ENCODE peak calls at places on chromosomes 7 and 10, in seven cellular contexts. One of them, this sample, is unnamed.

GRCh38 chr7:152054377-152055230 is 29.1 kb downstream of the GALNT11 start:
- DNase-seq in fibroblast of mammary gland: peak
- DNase-seq in left ventricle myocardium inferior: peak
- DNase-seq in fibroblast of lung: peak
- DNase-seq in left lung: no peak
- DNase-seq in AG09319: peak
- DNase-seq in neural progenitor cell: no peak
- DNase-seq in this sample: peak

GRCh38 chr10:95389982-95390381 is 99.2 kb upstream of the PDLIM1 start:
- DNase-seq in fibroblast of mammary gland: no peak
- DNase-seq in left ventricle myocardium inferior: no peak
- DNase-seq in fibroblast of lung: no peak
- DNase-seq in left lung: no peak
- DNase-seq in AG09319: no peak
- DNase-seq in neural progenitor cell: no peak
- DNase-seq in this sample: no peak

GRCh38 chr7:17963281-17963680 is 23.0 kb upstream of the SNX13 start:
- DNase-seq in fibroblast of mammary gland: peak
- DNase-seq in left ventricle myocardium inferior: no peak
- DNase-seq in fibroblast of lung: peak
- DNase-seq in left lung: no peak
- DNase-seq in AG09319: peak
- DNase-seq in neural progenitor cell: no peak
- DNase-seq in this sample: no peak

GRCh38 chr7:33278095-33278494 is 148.7 kb downstream of the BBS9 start:
- DNase-seq in fibroblast of mammary gland: no peak
- DNase-seq in left ventricle myocardium inferior: no peak
- DNase-seq in fibroblast of lung: no peak
- DNase-seq in left lung: no peak
- DNase-seq in AG09319: no peak
- DNase-seq in neural progenitor cell: no peak
- DNase-seq in this sample: no peak

GRCh38 chr7:74164985-74165456 is 9.1 kb upstream of the EIF4H start:
- DNase-seq in fibroblast of mammary gland: no peak
- DNase-seq in left ventricle myocardium inferior: no peak
- DNase-seq in fibroblast of lung: peak
- DNase-seq in left lung: no peak
- DNase-seq in AG09319: no peak
- DNase-seq in neural progenitor cell: peak
- DNase-seq in this sample: no peak

GRCh38 chr7:6148724-6149360 is 117.7 kb downstream of the ANKRD61 start:
- DNase-seq in fibroblast of mammary gland: no peak
- DNase-seq in left ventricle myocardium inferior: no peak
- DNase-seq in fibroblast of lung: no peak
- DNase-seq in left lung: no peak
- DNase-seq in AG09319: no peak
- DNase-seq in neural progenitor cell: no peak
- DNase-seq in this sample: no peak

GRCh38 chr7:100874300-100874576 is 665 bp upstream of the SRRT start:
- DNase-seq in fibroblast of mammary gland: no peak
- DNase-seq in left ventricle myocardium inferior: no peak
- DNase-seq in fibroblast of lung: no peak
- DNase-seq in left lung: no peak
- DNase-seq in AG09319: no peak
- DNase-seq in neural progenitor cell: no peak
- DNase-seq in this sample: no peak

GRCh38 chr7:123916240-123916724 is 8.8 kb upstream of the SPAM1 start:
- DNase-seq in fibroblast of mammary gland: peak
- DNase-seq in left ventricle myocardium inferior: no peak
- DNase-seq in fibroblast of lung: peak
- DNase-seq in left lung: no peak
- DNase-seq in AG09319: no peak
- DNase-seq in neural progenitor cell: peak
- DNase-seq in this sample: no peak

GRCh38 chr10:91007656-91008055 is 86.8 kb upstream of the ANKRD1 start:
- DNase-seq in fibroblast of mammary gland: no peak
- DNase-seq in left ventricle myocardium inferior: no peak
- DNase-seq in fibroblast of lung: no peak
- DNase-seq in left lung: no peak
- DNase-seq in AG09319: no peak
- DNase-seq in neural progenitor cell: no peak
- DNase-seq in this sample: no peak

GRCh38 chr10:20492447-20492846 is 404.7 kb downstream of the NEBL start:
- DNase-seq in fibroblast of mammary gland: peak
- DNase-seq in left ventricle myocardium inferior: no peak
- DNase-seq in fibroblast of lung: peak
- DNase-seq in left lung: no peak
- DNase-seq in AG09319: no peak
- DNase-seq in neural progenitor cell: peak
- DNase-seq in this sample: no peak
- TF ChIP-seq CTCF in fibroblast of mammary gland: peak
- TF ChIP-seq CTCF in left ventricle myocardium inferior: no peak
- TF ChIP-seq CTCF in fibroblast of lung: peak
- TF ChIP-seq CTCF in left lung: no peak
- TF ChIP-seq CTCF in AG09319: no peak
- TF ChIP-seq CTCF in neural progenitor cell: peak
- TF ChIP-seq CTCF in this sample: no peak

GRCh38 chr10:114384601-114385000 is 19.7 kb downstream of the AFAP1L2 start:
- DNase-seq in fibroblast of mammary gland: no peak
- DNase-seq in left ventricle myocardium inferior: no peak
- DNase-seq in fibroblast of lung: no peak
- DNase-seq in left lung: no peak
- DNase-seq in AG09319: no peak
- DNase-seq in neural progenitor cell: no peak
- DNase-seq in this sample: no peak

GRCh38 chr10:114384181-114384580 is 20.1 kb downstream of the AFAP1L2 start:
- DNase-seq in fibroblast of mammary gland: no peak
- DNase-seq in left ventricle myocardium inferior: no peak
- DNase-seq in fibroblast of lung: no peak
- DNase-seq in left lung: no peak
- DNase-seq in AG09319: no peak
- DNase-seq in neural progenitor cell: no peak
- DNase-seq in this sample: no peak

GRCh38 chr10:114388275-114388674 is 16.0 kb downstream of the AFAP1L2 start:
- DNase-seq in fibroblast of mammary gland: no peak
- DNase-seq in left ventricle myocardium inferior: no peak
- DNase-seq in fibroblast of lung: no peak
- DNase-seq in left lung: no peak
- DNase-seq in AG09319: no peak
- DNase-seq in neural progenitor cell: no peak
- DNase-seq in this sample: no peak

GRCh38 chr10:114387784-114388183 is 16.5 kb downstream of the AFAP1L2 start:
- DNase-seq in fibroblast of mammary gland: no peak
- DNase-seq in left ventricle myocardium inferior: no peak
- DNase-seq in fibroblast of lung: no peak
- DNase-seq in left lung: no peak
- DNase-seq in AG09319: no peak
- DNase-seq in neural progenitor cell: peak
- DNase-seq in this sample: no peak

GRCh38 chr10:114386446-114386845 is 17.9 kb downstream of the AFAP1L2 start:
- DNase-seq in fibroblast of mammary gland: no peak
- DNase-seq in left ventricle myocardium inferior: no peak
- DNase-seq in fibroblast of lung: no peak
- DNase-seq in left lung: no peak
- DNase-seq in AG09319: no peak
- DNase-seq in neural progenitor cell: no peak
- DNase-seq in this sample: no peak
- TF ChIP-seq CTCF in fibroblast of mammary gland: no peak
- TF ChIP-seq CTCF in left ventricle myocardium inferior: no peak
- TF ChIP-seq CTCF in fibroblast of lung: no peak
- TF ChIP-seq CTCF in left lung: no peak
- TF ChIP-seq CTCF in AG09319: no peak
- TF ChIP-seq CTCF in neural progenitor cell: no peak
- TF ChIP-seq CTCF in this sample: no peak

GRCh38 chr10:89364533-89364932 is 13.3 kb upstream of the IFIT1B start:
- DNase-seq in fibroblast of mammary gland: no peak
- DNase-seq in left ventricle myocardium inferior: no peak
- DNase-seq in fibroblast of lung: no peak
- DNase-seq in left lung: no peak
- DNase-seq in AG09319: no peak
- DNase-seq in neural progenitor cell: no peak
- DNase-seq in this sample: no peak

GRCh38 chr10:89371987-89372386 is 5.9 kb upstream of the IFIT1B start:
- DNase-seq in fibroblast of mammary gland: no peak
- DNase-seq in left ventricle myocardium inferior: no peak
- DNase-seq in fibroblast of lung: no peak
- DNase-seq in left lung: no peak
- DNase-seq in AG09319: no peak
- DNase-seq in neural progenitor cell: no peak
- DNase-seq in this sample: no peak

GRCh38 chr10:89373916-89374711 is 3.7 kb upstream of the IFIT1B start:
- DNase-seq in fibroblast of mammary gland: peak
- DNase-seq in left ventricle myocardium inferior: peak
- DNase-seq in fibroblast of lung: peak
- DNase-seq in left lung: peak
- DNase-seq in AG09319: peak
- DNase-seq in neural progenitor cell: no peak
- DNase-seq in this sample: peak

GRCh38 chr10:89367529-89367928 is 10.3 kb upstream of the IFIT1B start:
- DNase-seq in fibroblast of mammary gland: no peak
- DNase-seq in left ventricle myocardium inferior: no peak
- DNase-seq in fibroblast of lung: no peak
- DNase-seq in left lung: no peak
- DNase-seq in AG09319: no peak
- DNase-seq in neural progenitor cell: peak
- DNase-seq in this sample: no peak

GRCh38 chr10:89369142-89370105 is 8.4 kb upstream of the IFIT1B start:
- DNase-seq in fibroblast of mammary gland: peak
- DNase-seq in left ventricle myocardium inferior: no peak
- DNase-seq in fibroblast of lung: peak
- DNase-seq in left lung: no peak
- DNase-seq in AG09319: no peak
- DNase-seq in neural progenitor cell: peak
- DNase-seq in this sample: no peak
- TF ChIP-seq CTCF in fibroblast of mammary gland: peak
- TF ChIP-seq CTCF in left ventricle myocardium inferior: peak
- TF ChIP-seq CTCF in fibroblast of lung: peak
- TF ChIP-seq CTCF in left lung: peak
- TF ChIP-seq CTCF in AG09319: peak
- TF ChIP-seq CTCF in neural progenitor cell: peak
- TF ChIP-seq CTCF in this sample: peak

DNA sequence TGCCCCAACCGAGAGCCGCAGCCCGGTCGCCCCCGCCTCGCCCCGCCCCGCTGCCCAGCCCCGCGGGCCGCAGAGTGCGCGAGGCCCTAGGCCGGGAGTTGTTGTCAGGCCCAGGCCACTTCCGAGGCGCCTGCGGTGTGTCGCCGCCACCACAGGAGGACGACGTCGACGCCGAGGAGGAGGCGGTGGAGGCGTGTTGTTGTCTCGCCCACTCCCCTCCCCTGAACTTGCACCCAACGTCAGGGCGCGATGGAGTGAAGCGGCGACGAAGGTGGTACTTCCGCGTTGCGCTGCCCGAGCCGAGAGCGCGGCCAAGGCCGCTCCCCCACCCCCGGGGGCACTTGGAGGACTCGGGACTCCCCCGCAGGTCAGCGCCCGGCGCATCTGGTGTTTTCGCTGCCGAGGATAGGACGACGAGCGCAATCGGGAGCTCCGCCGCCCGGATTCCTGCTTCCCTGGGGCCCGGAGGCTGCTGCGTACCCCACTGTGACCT is at the start of gene CDK13:
- DNase-seq in fibroblast of mammary gland: peak
- DNase-seq in left ventricle myocardium inferior: peak
- DNase-seq in fibroblast of lung: peak
- DNase-seq in left lung: peak
- DNase-seq in AG09319: peak
- DNase-seq in neural progenitor cell: peak
- DNase-seq in this sample: no peak
- TF ChIP-seq CTCF in fibroblast of mammary gland: no peak
- TF ChIP-seq CTCF in left ventricle myocardium inferior: peak
- TF ChIP-seq CTCF in fibroblast of lung: no peak
- TF ChIP-seq CTCF in left lung: no peak
- TF ChIP-seq CTCF in AG09319: no peak
- TF ChIP-seq CTCF in neural progenitor cell: peak
- TF ChIP-seq CTCF in this sample: no peak